ENCODE peak calls at places on chromosomes 5 and 9, in eight cellular contexts. H is astrocyte, Q is fibroblast of lung, L is Karpas-422, K is PC-3, X is adipocyte, D is endothelial cell of umbilical vein, F is MM.1S. Z is an unnamed sample.
A peak's percentile ranks its signal among the peaks of the same experiment; 100 is the strongest.

GRCh38 chr5:135271533-135272310 is 127.3 kb downstream of the MACROH2A1 start:
- DNase-seq in H (peak; percentile 48), Q (peak; percentile 34), L (no peak), K (no peak), X (peak; percentile 83), D (no peak), F (no peak), Z (peak; percentile 93)

GRCh38 chr9:104841601-104842106 is 77.7 kb downstream of the NIPSNAP3B start:
- DNase-seq in H (no peak), Q (peak; percentile 43), L (no peak), K (no peak), X (no peak), D (no peak), F (no peak), Z (no peak)

GRCh38 chr5:143491644-143492043 is 88.2 kb upstream of the NR3C1 start:
- DNase-seq in H (no peak), Q (peak; percentile 29), L (no peak), K (no peak), X (peak; percentile 52), D (no peak), F (no peak), Z (no peak)

GRCh38 chr9:38035873-38036272 is 33.2 kb downstream of the SHB start:
- DNase-seq in H (peak; percentile 78), Q (peak; percentile 66), L (no peak), K (peak; percentile 72), X (peak; percentile 66), D (peak; percentile 56), F (no peak), Z (peak; percentile 54)

GRCh38 chr5:17203329-17204132 is 13.9 kb upstream of the BASP1 start:
- DNase-seq in H (peak; percentile 56), Q (peak; percentile 88), L (peak; percentile 84), K (peak; percentile 97), X (peak; percentile 88), D (peak; percentile 82), F (peak; percentile 65), Z (peak; percentile 43)

GRCh38 chr5:169286572-169287325 is 14.2 kb downstream of the SLIT3 start:
- DNase-seq in H (no peak), Q (no peak), L (no peak), K (no peak), X (no peak), D (no peak), F (no peak), Z (no peak)

GRCh38 chr5:38830521-38831051 is 15.2 kb upstream of the OSMR start:
- DNase-seq in H (no peak), Q (peak; percentile 51), L (no peak), K (peak; percentile 93), X (no peak), D (no peak), F (no peak), Z (no peak)

GRCh38 chr5:9782806-9783560 is 152.8 kb upstream of the TAS2R1 start:
- DNase-seq in H (no peak), Q (peak; percentile 84), L (no peak), K (peak; percentile 21), X (peak; percentile 85), D (no peak), F (no peak), Z (no peak)

GRCh38 chr5:174699131-174699530 is 25.3 kb upstream of the MSX2 start:
- DNase-seq in H (no peak), Q (no peak), L (no peak), K (no peak), X (no peak), D (no peak), F (no peak), Z (no peak)

GRCh38 chr9:115058684-115059315 is 59.2 kb downstream of the TNC start:
- DNase-seq in H (peak; percentile 82), Q (peak; percentile 81), L (no peak), K (peak; percentile 65), X (peak; percentile 90), D (no peak), F (no peak), Z (no peak)

GRCh38 chr9:89743216-89743575 is 138.4 kb downstream of the GADD45G start:
- DNase-seq in H (no peak), Q (no peak), L (no peak), K (no peak), X (no peak), D (no peak), F (peak; percentile 90), Z (no peak)

GRCh38 chr5:39668980-39669379 is 244.2 kb upstream of the DAB2 start:
- DNase-seq in H (no peak), Q (no peak), L (no peak), K (no peak), X (no peak), D (no peak), F (no peak), Z (no peak)

GRCh38 chr5:59587489-59588337 is 305.8 kb downstream of the PDE4D start:
- DNase-seq in H (peak; percentile 83), Q (peak; percentile 82), L (no peak), K (peak; percentile 54), X (peak; percentile 45), D (peak; percentile 55), F (no peak), Z (no peak)

GRCh38 chr9:84970432-84970831 is 300.9 kb downstream of the NTRK2 start:
- DNase-seq in H (peak; percentile 20), Q (no peak), L (no peak), K (peak; percentile 10), X (no peak), D (no peak), F (no peak), Z (no peak)

GRCh38 chr5:91111473-91112238 is 271.5 kb downstream of the ARRDC3 start:
- DNase-seq in H (no peak), Q (no peak), L (no peak), K (no peak), X (peak; percentile 22), D (no peak), F (no peak), Z (no peak)

GRCh38 chr5:9351535-9351934 is 194.3 kb downstream of the SEMA5A start:
- DNase-seq in H (no peak), Q (no peak), L (no peak), K (no peak), X (peak; percentile 76), D (no peak), F (no peak), Z (no peak)

GRCh38 chr9:92715488-92716231 is 45.7 kb upstream of the IPPK start:
- DNase-seq in H (peak; percentile 19), Q (no peak), L (no peak), K (no peak), X (no peak), D (no peak), F (no peak), Z (peak; percentile 52)

GRCh38 chr5:17227868-17228267 is 10.4 kb downstream of the BASP1 start:
- DNase-seq in H (no peak), Q (no peak), L (no peak), K (no peak), X (no peak), D (no peak), F (no peak), Z (no peak)

GRCh38 chr5:176629853-176630680 is at the start of the genes EIF4E1B and SNCB:
- DNase-seq in H (no peak), Q (peak; percentile 30), L (peak; percentile 79), K (peak; percentile 65), X (peak; percentile 77), D (peak; percentile 49), F (peak; percentile 45), Z (peak; percentile 89)

DNA sequence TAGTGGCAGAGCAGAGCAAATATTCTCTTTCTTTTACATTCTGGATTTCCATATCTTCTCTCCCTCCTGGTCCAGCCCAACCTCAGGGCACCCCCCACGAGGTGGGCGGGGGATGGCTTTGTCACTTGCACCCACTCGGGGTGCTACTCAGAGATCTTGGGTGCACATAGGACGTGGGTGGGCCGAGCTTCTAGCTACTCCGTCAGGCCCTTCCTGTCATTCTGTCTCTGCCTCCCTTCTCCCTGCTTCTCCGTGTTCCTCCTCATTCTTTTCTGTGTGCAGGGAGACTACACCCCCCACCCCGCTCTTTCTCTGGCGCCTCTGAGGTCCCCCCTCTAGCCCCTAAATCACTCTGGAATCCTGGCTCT is 19.5 kb downstream of the PCDHGC5 start:
- DNase-seq in H (no peak), Q (peak; percentile 44), L (peak; percentile 80), K (no peak), X (no peak), D (no peak), F (no peak), Z (no peak)
- H3K9ac ChIP-seq in H (peak overlapping the region; percentile 82), Q (peak overlapping the region; percentile 29), L (peak overlapping the region; percentile 92), K (peak overlapping the region; percentile 50), X (peak overlapping the region; percentile 84), D (no peak overlapping the region), F (peak overlapping the region; percentile 34), Z (no peak overlapping the region)

DNA sequence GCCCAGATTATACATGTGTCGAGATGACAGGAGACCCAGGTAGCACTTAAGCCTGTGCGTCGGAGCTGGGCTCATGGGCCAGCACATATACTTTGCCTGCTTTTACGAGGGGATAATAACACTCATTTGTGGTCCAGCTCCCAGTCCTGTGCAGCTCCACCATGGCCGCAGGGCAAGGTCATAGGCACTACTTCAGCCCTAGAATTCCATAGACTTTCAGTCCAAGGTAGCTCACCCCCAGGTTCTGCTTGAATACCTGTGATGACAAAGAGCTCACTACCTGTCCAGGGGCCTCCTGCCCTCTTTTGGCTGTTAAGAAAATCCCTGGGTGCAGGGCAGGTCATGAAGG is 1.7 kb downstream of the CORO2A start:
- DNase-seq in H (no peak), Q (no peak), L (no peak), K (no peak), X (no peak), D (no peak), F (no peak), Z (no peak)
- H3K9ac ChIP-seq in H (no peak overlapping the region), Q (no peak overlapping the region), L (no peak overlapping the region), K (no peak overlapping the region), X (no peak overlapping the region), D (no peak overlapping the region), F (no peak overlapping the region), Z (peak overlapping the region; percentile 84)

GRCh38 chr9:91658513-91659105 is 235.0 kb upstream of the NFIL3 start:
- DNase-seq in H (no peak), Q (no peak), L (peak; percentile 84), K (no peak), X (no peak), D (no peak), F (no peak), Z (no peak)

GRCh38 chr9:91655215-91655614 is 231.6 kb upstream of the NFIL3 start:
- DNase-seq in H (no peak), Q (no peak), L (no peak), K (no peak), X (no peak), D (no peak), F (no peak), Z (no peak)

GRCh38 chr9:91657501-91657900 is 233.9 kb upstream of the NFIL3 start:
- DNase-seq in H (no peak), Q (no peak), L (no peak), K (no peak), X (no peak), D (no peak), F (no peak), Z (no peak)

GRCh38 chr9:91654527-91654926 is 230.9 kb upstream of the NFIL3 start:
- DNase-seq in H (no peak), Q (no peak), L (no peak), K (no peak), X (no peak), D (no peak), F (no peak), Z (no peak)

GRCh38 chr9:91655664-91656063 is 232.0 kb upstream of the NFIL3 start:
- DNase-seq in H (no peak), Q (no peak), L (no peak), K (no peak), X (no peak), D (no peak), F (no peak), Z (no peak)
- H3K9ac ChIP-seq in H (no peak overlapping the region), Q (no peak overlapping the region), L (no peak overlapping the region), K (no peak overlapping the region), X (no peak overlapping the region), D (no peak overlapping the region), F (no peak overlapping the region), Z (no peak overlapping the region)

GRCh38 chr5:167639213-167639612 is 652.2 kb upstream of the WWC1 start:
- DNase-seq in H (peak; percentile 83), Q (peak; percentile 79), L (no peak), K (peak; percentile 33), X (peak; percentile 57), D (no peak), F (no peak), Z (no peak)
- H3K9ac ChIP-seq in H (peak overlapping the region; percentile 29), Q (no peak overlapping the region), L (no peak overlapping the region), K (no peak overlapping the region), X (peak overlapping the region; percentile 70), D (no peak overlapping the region), F (no peak overlapping the region), Z (no peak overlapping the region)